ENCODE peak calls at places on chromosome 12, in four cellular contexts. E, Q, S and R are unnamed samples.
A peak's percentile ranks its signal among the peaks of the same experiment; 100 is the strongest.

GRCh38 chr12:77786675-77787074 is 44.0 kb upstream of the NAV3 start:
- ATAC-seq in S (no peak), Q (no peak), E (no peak), R (no peak)

GRCh38 chr12:8658361-8658760 is 4.3 kb downstream of the MFAP5 start:
- ATAC-seq in S (peak; percentile 46), Q (no peak), E (peak; percentile 91), R (no peak)

GRCh38 chr12:112308652-112309051 is 73.6 kb downstream of the HECTD4 start:
- ATAC-seq in Q (no peak), S (no peak), E (peak; percentile 24), R (no peak)

GRCh38 chr12:90945070-90945649 is 9.8 kb downstream of the CCER1 start:
- ATAC-seq in Q (peak; percentile 53), S (no peak), E (peak; percentile 75), R (no peak)

GRCh38 chr12:52010152-52010622 is 3.4 kb downstream of the TAMALIN start:
- ATAC-seq in E (no peak), Q (peak; percentile 77), S (peak; percentile 69), R (peak; percentile 74)

GRCh38 chr12:66713984-66714383 is 35.1 kb upstream of the GRIP1 start:
- ATAC-seq in E (no peak), Q (no peak), S (no peak), R (no peak)

GRCh38 chr12:109923038-109923437 is 23.0 kb downstream of the TCHP start:
- ATAC-seq in Q (no peak), E (no peak), S (no peak), R (no peak)

GRCh38 chr12:47604474-47604873 is 101.4 kb downstream of the RPAP3 start:
- ATAC-seq in E (no peak), Q (no peak), S (no peak), R (no peak)

GRCh38 chr12:188910-189621 is 24.9 kb downstream of the SLC6A12 start:
- ATAC-seq in Q (peak; percentile 94), S (peak; percentile 90), E (peak; percentile 83), R (peak; percentile 88)

GRCh38 chr12:29665107-29665506 is 118.6 kb downstream of the TMTC1 start:
- ATAC-seq in S (no peak), Q (no peak), E (no peak), R (no peak)